ENCODE peak calls at places on chromosome 18, in four cellular contexts. One of them, this sample, is unnamed.
A peak's percentile ranks its signal among the peaks of the same experiment; 100 is the strongest.

GRCh38 chr18:55458456-55459238 is 129.3 kb downstream of the TCF4 start:
- DNase-seq in A549: no peak
- DNase-seq in tibial artery: no peak
- DNase-seq in lower leg skin: no peak
- DNase-seq in this sample: peak; percentile 18

GRCh38 chr18:55012041-55012440 is 52.8 kb upstream of the CCDC68 start:
- DNase-seq in tibial artery: no peak
- DNase-seq in A549: no peak
- DNase-seq in lower leg skin: no peak
- DNase-seq in this sample: no peak

GRCh38 chr18:26532367-26533340 is 15.7 kb downstream of the KCTD1 start:
- DNase-seq in tibial artery: no peak
- DNase-seq in lower leg skin: no peak
- DNase-seq in A549: no peak
- DNase-seq in this sample: no peak

GRCh38 chr18:76496200-76496890 is 1.3 kb upstream of the ZNF516 start:
- DNase-seq in tibial artery: peak; percentile 66
- DNase-seq in lower leg skin: peak; percentile 95
- DNase-seq in A549: peak; percentile 47
- DNase-seq in this sample: peak; percentile 59

GRCh38 chr18:36578871-36579270 is 249.9 kb downstream of the TPGS2 start:
- DNase-seq in tibial artery: no peak
- DNase-seq in lower leg skin: no peak
- DNase-seq in A549: no peak
- DNase-seq in this sample: no peak

GRCh38 chr18:46276736-46277135 is 172.6 kb downstream of the HAUS1 start:
- DNase-seq in tibial artery: no peak
- DNase-seq in A549: no peak
- DNase-seq in lower leg skin: no peak
- DNase-seq in this sample: no peak

GRCh38 chr18:45280486-45281263 is 334.6 kb upstream of the SLC14A2 start:
- DNase-seq in A549: no peak
- DNase-seq in tibial artery: no peak
- DNase-seq in lower leg skin: no peak
- DNase-seq in this sample: no peak

GRCh38 chr18:70840649-70841048 is 551.8 kb downstream of the SOCS6 start:
- DNase-seq in tibial artery: no peak
- DNase-seq in lower leg skin: no peak
- DNase-seq in A549: no peak
- DNase-seq in this sample: no peak

GRCh38 chr18:45007531-45007930 is 326.8 kb downstream of the SETBP1 start:
- DNase-seq in A549: no peak
- DNase-seq in lower leg skin: no peak
- DNase-seq in tibial artery: no peak
- DNase-seq in this sample: no peak

GRCh38 chr18:51070545-51070944 is 40.5 kb downstream of the SMAD4 start:
- DNase-seq in lower leg skin: no peak
- DNase-seq in A549: no peak
- DNase-seq in tibial artery: no peak
- DNase-seq in this sample: no peak

GRCh38 chr18:47283476-47283875 is 32.0 kb upstream of the SKOR2 start:
- DNase-seq in lower leg skin: no peak
- DNase-seq in A549: peak; percentile 38
- DNase-seq in tibial artery: no peak
- DNase-seq in this sample: no peak
- TF ChIP-seq CTCF in lower leg skin: no peak
- TF ChIP-seq CTCF in A549: peak; percentile 48
- TF ChIP-seq CTCF in tibial artery: no peak
- TF ChIP-seq CTCF in this sample: peak; percentile 65

GRCh38 chr18:62144338-62144737 is 42.5 kb downstream of the PIGN start:
- DNase-seq in lower leg skin: no peak
- DNase-seq in A549: no peak
- DNase-seq in tibial artery: no peak
- DNase-seq in this sample: no peak
- TF ChIP-seq CTCF in lower leg skin: no peak
- TF ChIP-seq CTCF in A549: no peak
- TF ChIP-seq CTCF in tibial artery: no peak
- TF ChIP-seq CTCF in this sample: no peak

GRCh38 chr18:72700961-72701710 is 157.0 kb upstream of the CBLN2 start:
- DNase-seq in tibial artery: no peak
- DNase-seq in lower leg skin: no peak
- DNase-seq in A549: peak; percentile 30
- DNase-seq in this sample: no peak
- TF ChIP-seq CTCF in tibial artery: no peak
- TF ChIP-seq CTCF in lower leg skin: no peak
- TF ChIP-seq CTCF in A549: peak; percentile 44
- TF ChIP-seq CTCF in this sample: peak; percentile 69

GRCh38 chr18:14074187-14074586 is 58.0 kb downstream of the ZNF519 start:
- DNase-seq in A549: peak; percentile 6
- DNase-seq in lower leg skin: no peak
- DNase-seq in tibial artery: no peak
- DNase-seq in this sample: no peak

GRCh38 chr18:14075196-14075595 is 57.0 kb downstream of the ZNF519 start:
- DNase-seq in lower leg skin: no peak
- DNase-seq in A549: no peak
- DNase-seq in tibial artery: no peak
- DNase-seq in this sample: no peak
- TF ChIP-seq CTCF in lower leg skin: no peak
- TF ChIP-seq CTCF in A549: no peak
- TF ChIP-seq CTCF in tibial artery: no peak
- TF ChIP-seq CTCF in this sample: no peak

GRCh38 chr18:68997845-68998244 is 200.0 kb downstream of the CCDC102B start:
- DNase-seq in tibial artery: no peak
- DNase-seq in lower leg skin: no peak
- DNase-seq in A549: no peak
- DNase-seq in this sample: no peak

GRCh38 chr18:69000366-69000765 is 202.5 kb downstream of the CCDC102B start:
- DNase-seq in tibial artery: no peak
- DNase-seq in A549: no peak
- DNase-seq in lower leg skin: no peak
- DNase-seq in this sample: no peak

GRCh38 chr18:69002233-69002632 is 204.4 kb downstream of the CCDC102B start:
- DNase-seq in A549: no peak
- DNase-seq in lower leg skin: no peak
- DNase-seq in tibial artery: no peak
- DNase-seq in this sample: no peak
- TF ChIP-seq CTCF in A549: no peak
- TF ChIP-seq CTCF in lower leg skin: no peak
- TF ChIP-seq CTCF in tibial artery: no peak
- TF ChIP-seq CTCF in this sample: peak; percentile 52

DNA sequence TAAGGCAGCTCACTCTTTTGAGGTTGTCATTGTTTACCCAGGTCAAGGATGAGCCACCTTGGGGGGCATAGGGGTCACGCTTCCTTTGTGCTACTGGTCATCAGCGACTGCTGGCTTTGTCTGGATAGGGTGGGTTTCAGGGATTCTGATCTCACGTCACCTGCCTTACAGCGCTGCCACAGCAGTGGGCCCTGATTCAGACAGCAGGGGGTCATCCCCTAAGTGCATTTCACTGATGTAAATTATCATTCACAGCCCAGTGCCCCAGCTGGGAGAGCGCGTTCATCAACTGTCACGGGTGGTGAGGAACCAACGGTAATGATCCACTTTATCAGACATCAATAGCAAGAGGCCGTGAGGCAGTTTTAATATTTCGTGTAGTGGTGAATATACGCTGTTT is 291.2 kb downstream of the NEDD4L start:
- DNase-seq in tibial artery: no peak
- DNase-seq in A549: no peak
- DNase-seq in lower leg skin: no peak
- DNase-seq in this sample: no peak
- TF ChIP-seq CTCF in tibial artery: no peak
- TF ChIP-seq CTCF in A549: no peak
- TF ChIP-seq CTCF in lower leg skin: no peak
- TF ChIP-seq CTCF in this sample: no peak

GRCh38 chr18:34764451-34764850 is 54.4 kb downstream of the DTNA start:
- DNase-seq in tibial artery: no peak
- DNase-seq in lower leg skin: no peak
- DNase-seq in A549: no peak
- DNase-seq in this sample: no peak
- TF ChIP-seq CTCF in tibial artery: no peak
- TF ChIP-seq CTCF in lower leg skin: no peak
- TF ChIP-seq CTCF in A549: no peak
- TF ChIP-seq CTCF in this sample: peak; percentile 38

GRCh38 chr18:13216092-13216582 is 2.4 kb upstream of the LDLRAD4 start:
- DNase-seq in A549: peak; percentile 71
- DNase-seq in lower leg skin: peak; percentile 93
- DNase-seq in tibial artery: peak; percentile 78
- DNase-seq in this sample: peak; percentile 21

GRCh38 chr18:13218376-13219011 is at the start of gene LDLRAD4:
- DNase-seq in A549: no peak
- DNase-seq in lower leg skin: peak; percentile 92
- DNase-seq in tibial artery: peak; percentile 59
- DNase-seq in this sample: peak; percentile 32

GRCh38 chr18:13217466-13217961 is 1.0 kb upstream of the LDLRAD4 start:
- DNase-seq in tibial artery: peak; percentile 67
- DNase-seq in A549: peak; percentile 39
- DNase-seq in lower leg skin: peak; percentile 94
- DNase-seq in this sample: peak; percentile 38

GRCh38 chr18:13217971-13218375 is 587 bp upstream of the LDLRAD4 start:
- DNase-seq in lower leg skin: no peak
- DNase-seq in tibial artery: peak; percentile 35
- DNase-seq in A549: no peak
- DNase-seq in this sample: peak; percentile 31

GRCh38 chr18:13216732-13217465 is 1.7 kb upstream of the LDLRAD4 start:
- DNase-seq in A549: no peak
- DNase-seq in lower leg skin: peak; percentile 88
- DNase-seq in tibial artery: peak; percentile 43
- DNase-seq in this sample: peak; percentile 41
- TF ChIP-seq CTCF in A549: peak; percentile 28
- TF ChIP-seq CTCF in lower leg skin: no peak
- TF ChIP-seq CTCF in tibial artery: peak; percentile 18
- TF ChIP-seq CTCF in this sample: peak; percentile 40

GRCh38 chr18:28512357-28512756 is 335.4 kb upstream of the CDH2 start:
- DNase-seq in A549: no peak
- DNase-seq in lower leg skin: no peak
- DNase-seq in tibial artery: no peak
- DNase-seq in this sample: no peak
- TF ChIP-seq CTCF in A549: no peak
- TF ChIP-seq CTCF in lower leg skin: no peak
- TF ChIP-seq CTCF in tibial artery: no peak
- TF ChIP-seq CTCF in this sample: no peak